ENCODE peak calls at places on chromosomes 11 and 22, in seven cellular contexts. L is body of pancreas; J is CD4-positive, alpha-beta T cell; W is neuronal stem cell; R is AG04450; M is adrenal gland; F is naive thymus-derived CD4-positive, alpha-beta T cell. I is an unnamed sample.

GRCh38 chr11:64767344-64768299 is 7.8 kb upstream of the PYGM start:
- DNase-seq in L (peak), J (peak), W (peak), R (no peak), M (peak), F (peak), I (no peak)

GRCh38 chr11:76823481-76824028 is 37.2 kb upstream of the ACER3 start:
- DNase-seq in L (no peak), J (no peak), W (no peak), R (no peak), M (no peak), F (no peak), I (no peak)

GRCh38 chr11:110497204-110497987 is 67.6 kb downstream of the FDX1 start:
- DNase-seq in L (no peak), J (no peak), W (no peak), R (no peak), M (no peak), F (no peak), I (no peak)

GRCh38 chr22:35597692-35598395 is 19.3 kb downstream of the MB start:
- DNase-seq in L (peak), J (no peak), W (no peak), R (no peak), M (no peak), F (no peak), I (no peak)

GRCh38 chr11:133966924-133967598 is 10.3 kb upstream of the IGSF9B start:
- DNase-seq in L (peak), J (peak), W (no peak), R (no peak), M (no peak), F (peak), I (no peak)

GRCh38 chr22:38196791-38197429 is 4.9 kb upstream of the MAFF start:
- DNase-seq in L (no peak), J (no peak), W (no peak), R (no peak), M (no peak), F (no peak), I (no peak)

GRCh38 chr11:68312117-68312779 is at the start of gene LRP5:
- DNase-seq in L (no peak), J (no peak), W (no peak), R (no peak), M (peak), F (no peak), I (no peak)

GRCh38 chr11:93929407-93929806 is 79.0 kb upstream of the VSTM5 start:
- DNase-seq in L (no peak), J (no peak), W (no peak), R (no peak), M (no peak), F (no peak), I (no peak)

GRCh38 chr22:32206774-32207758 is 2.2 kb upstream of the RFPL2 start:
- DNase-seq in L (no peak), J (peak), W (no peak), R (no peak), M (no peak), F (no peak), I (no peak)

GRCh38 chr11:8757047-8757446 is 74.5 kb downstream of the RPL27A start:
- DNase-seq in L (no peak), J (no peak), W (no peak), R (no peak), M (no peak), F (no peak), I (no peak)

GRCh38 chr11:83156150-83156995 is 558 bp upstream of the PCF11 start:
- DNase-seq in L (peak), J (peak), W (peak), R (peak), M (peak), F (peak), I (peak)

GRCh38 chr11:68039526-68040086 is 781 bp downstream of the TCIRG1 start:
- DNase-seq in L (no peak), J (no peak), W (no peak), R (no peak), M (peak), F (no peak), I (no peak)

GRCh38 chr22:46069518-46070214 is 80.7 kb upstream of the PPARA start:
- DNase-seq in L (peak), J (no peak), W (no peak), R (peak), M (peak), F (peak), I (no peak)
- H3K27ac ChIP-seq in L (peak), J (peak), W (no peak), R (peak), M (peak), F (peak), I (no peak)

GRCh38 chr22:19875531-19876313 is 21.0 kb upstream of the GNB1L start:
- DNase-seq in L (peak), J (no peak), W (no peak), R (no peak), M (peak), F (no peak), I (no peak)
- H3K27ac ChIP-seq in L (no peak), J (no peak), W (no peak), R (no peak), M (no peak), F (no peak), I (no peak)

DNA sequence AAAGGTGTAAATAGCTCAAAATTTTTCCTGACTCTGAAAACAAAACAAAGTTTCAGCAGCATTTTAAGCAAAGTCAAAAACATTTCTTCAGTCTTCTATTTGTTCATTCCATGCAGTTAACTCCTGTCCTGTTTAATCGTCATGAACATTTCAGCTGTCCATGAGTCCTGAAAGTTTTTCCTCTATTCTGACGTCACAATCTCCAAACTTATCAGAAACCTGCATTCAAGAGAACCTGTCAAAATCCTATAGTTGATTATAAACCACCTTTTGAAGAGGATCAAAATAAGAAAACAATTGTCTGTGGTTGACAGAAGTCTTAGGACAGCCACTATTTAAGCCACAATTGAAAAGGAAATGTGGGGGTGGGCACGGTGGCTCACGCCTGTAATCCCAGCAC is 15.4 kb downstream of the FOLR3 start:
- DNase-seq in L (no peak), J (no peak), W (no peak), R (no peak), M (no peak), F (no peak), I (no peak)
- H3K27ac ChIP-seq in L (no peak), J (no peak), W (no peak), R (no peak), M (no peak), F (no peak), I (no peak)

GRCh38 chr11:129932385-129933067 is 37.1 kb upstream of the NFRKB start:
- DNase-seq in L (no peak), J (no peak), W (no peak), R (no peak), M (no peak), F (no peak), I (no peak)
- H3K27ac ChIP-seq in L (no peak), J (no peak), W (no peak), R (no peak), M (no peak), F (no peak), I (no peak)

GRCh38 chr11:118438314-118438931 is 2.1 kb downstream of the KMT2A start:
- DNase-seq in L (peak), J (peak), W (no peak), R (peak), M (peak), F (peak), I (no peak)

GRCh38 chr11:118439656-118440055 is 3.4 kb downstream of the KMT2A start:
- DNase-seq in L (no peak), J (no peak), W (no peak), R (no peak), M (no peak), F (no peak), I (no peak)

GRCh38 chr11:118443590-118444218 is 7.4 kb downstream of the KMT2A start:
- DNase-seq in L (no peak), J (no peak), W (no peak), R (no peak), M (no peak), F (no peak), I (no peak)

GRCh38 chr11:118442903-118443589 is 6.8 kb downstream of the KMT2A start:
- DNase-seq in L (no peak), J (no peak), W (no peak), R (no peak), M (no peak), F (no peak), I (no peak)

DNA sequence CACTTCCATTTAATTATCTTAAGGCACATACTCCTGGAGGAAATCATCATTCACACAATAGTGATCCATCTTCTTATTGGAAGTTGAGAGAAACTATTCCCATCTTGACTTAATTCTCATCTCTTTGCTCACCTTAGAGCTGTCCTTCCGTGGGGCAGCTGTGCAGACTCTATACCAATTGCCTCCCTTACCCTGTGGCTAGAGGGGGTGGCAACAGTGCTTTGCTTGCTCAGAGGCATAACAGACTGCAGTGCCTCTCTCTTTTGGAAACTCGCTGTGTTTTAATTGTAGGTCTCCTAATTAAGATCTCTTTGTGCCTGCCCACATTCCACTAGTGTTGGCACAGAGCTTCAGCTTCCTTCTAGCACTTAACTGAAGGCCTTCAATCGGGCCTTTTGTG is 5.5 kb downstream of the KMT2A start:
- DNase-seq in L (no peak), J (no peak), W (no peak), R (no peak), M (no peak), F (no peak), I (no peak)
- H3K27ac ChIP-seq in L (no peak), J (peak), W (no peak), R (no peak), M (no peak), F (peak), I (no peak)

DNA sequence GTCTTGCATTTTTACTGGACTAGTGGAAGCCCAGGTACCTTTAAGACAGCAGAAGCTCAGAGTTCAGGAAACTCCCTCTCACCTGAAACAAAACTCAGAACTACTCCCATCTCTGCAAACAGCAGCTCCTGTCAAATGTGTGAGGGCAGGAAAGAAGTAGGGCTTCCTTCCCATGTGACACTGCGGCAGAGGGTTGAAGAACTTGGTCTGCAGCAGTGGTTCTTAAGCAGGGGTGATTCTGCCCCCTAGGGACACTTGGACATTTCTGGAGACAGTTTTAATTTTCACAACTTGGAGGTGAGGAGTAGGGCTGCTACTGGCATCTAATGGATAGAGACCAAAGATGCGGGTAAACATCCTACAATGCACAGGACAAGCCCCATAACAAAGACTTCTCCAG is 63.4 kb downstream of the RCN1 start:
- DNase-seq in L (no peak), J (no peak), W (no peak), R (no peak), M (no peak), F (no peak), I (no peak)
- H3K27ac ChIP-seq in L (no peak), J (no peak), W (no peak), R (no peak), M (no peak), F (no peak), I (no peak)

GRCh38 chr11:34476853-34477252 is 36.7 kb downstream of the ELF5 start:
- DNase-seq in L (no peak), J (no peak), W (no peak), R (no peak), M (no peak), F (no peak), I (no peak)
- H3K27ac ChIP-seq in L (no peak), J (no peak), W (no peak), R (no peak), M (no peak), F (no peak), I (no peak)

GRCh38 chr11:132220464-132220863 is 850.0 kb downstream of the NTM start:
- DNase-seq in L (no peak), J (no peak), W (no peak), R (peak), M (no peak), F (no peak), I (no peak)

GRCh38 chr11:132222345-132222744 is 851.9 kb downstream of the NTM start:
- DNase-seq in L (no peak), J (no peak), W (no peak), R (no peak), M (no peak), F (no peak), I (no peak)

GRCh38 chr11:132217856-132218255 is 847.4 kb downstream of the NTM start:
- DNase-seq in L (no peak), J (no peak), W (no peak), R (no peak), M (no peak), F (no peak), I (no peak)
- H3K27ac ChIP-seq in L (no peak), J (no peak), W (no peak), R (no peak), M (no peak), F (no peak), I (no peak)

I was measured in iPS DF 6.9.